ENCODE peak calls at places on chromosome 20, in five cellular contexts. Y is heart left ventricle, S is uterus, D is Calu3, F is RWPE1. H is an unnamed sample.

GRCh38 chr20:51128198-51128597 is 105.3 kb upstream of the KCNG1 start:
- DNase-seq in Y (no peak), F (peak; percentile 64), D (no peak), S (no peak), H (no peak)

GRCh38 chr20:54407446-54407845 is 67.9 kb upstream of the DOK5 start:
- DNase-seq in F (no peak), Y (no peak), S (no peak), D (no peak), H (no peak)

GRCh38 chr20:3890999-3891929 is 2.1 kb downstream of the PANK2 start:
- DNase-seq in Y (no peak), D (no peak), F (no peak), S (no peak), H (no peak)

GRCh38 chr20:25274481-25274880 is 26.6 kb downstream of the PYGB start:
- DNase-seq in F (no peak), Y (peak; percentile 39), S (peak; percentile 11), D (no peak), H (no peak)

GRCh38 chr20:19880256-19881079 is 122.4 kb downstream of the RIN2 start:
- DNase-seq in S (no peak), F (peak; percentile 65), Y (no peak), D (no peak), H (no peak)

GRCh38 chr20:47438464-47439381 is 63.0 kb upstream of the NCOA3 start:
- DNase-seq in F (peak; percentile 66), S (no peak), Y (no peak), D (peak; percentile 63), H (no peak)

GRCh38 chr20:42703744-42704143 is 486.0 kb downstream of the PTPRT start:
- DNase-seq in Y (no peak), F (no peak), D (no peak), S (no peak), H (no peak)

GRCh38 chr20:15763344-15763743 is 809.9 kb downstream of the KIF16B start:
- DNase-seq in Y (no peak), S (no peak), D (no peak), F (no peak), H (no peak)

GRCh38 chr20:46701057-46701456 is 8.4 kb upstream of the SLC2A10 start:
- DNase-seq in S (no peak), Y (no peak), D (no peak), F (no peak), H (no peak)

GRCh38 chr20:25233016-25233772 is 14.7 kb upstream of the PYGB start:
- DNase-seq in D (peak; percentile 72), F (peak; percentile 79), Y (peak; percentile 80), S (no peak), H (no peak)

GRCh38 chr20:17675519-17676377 is 6.3 kb downstream of the RRBP1 start:
- DNase-seq in Y (no peak), D (no peak), S (no peak), F (no peak), H (no peak)

GRCh38 chr20:4795394-4795793 is 73.7 kb downstream of the PRND start:
- DNase-seq in Y (no peak), D (no peak), S (no peak), F (peak; percentile 51), H (no peak)

GRCh38 chr20:17854307-17854903 is 114.2 kb downstream of the SNX5 start:
- DNase-seq in S (no peak), Y (peak; percentile 80), D (no peak), F (peak; percentile 36), H (peak; percentile 52)

GRCh38 chr20:48823960-48824497 is 3.8 kb downstream of the PREX1 start:
- DNase-seq in F (peak; percentile 73), S (no peak), Y (no peak), D (no peak), H (no peak)
- TF ChIP-seq CTCF in F (no peak), S (no peak), Y (no peak), D (no peak), H (no peak)

GRCh38 chr20:61045876-61046585 is 206.0 kb upstream of the CDH4 start:
- DNase-seq in F (no peak), D (no peak), S (no peak), Y (no peak), H (no peak)

GRCh38 chr20:61043681-61044080 is 208.4 kb upstream of the CDH4 start:
- DNase-seq in S (no peak), F (no peak), Y (no peak), D (no peak), H (no peak)

GRCh38 chr20:61042501-61043385 is 209.3 kb upstream of the CDH4 start:
- DNase-seq in D (no peak), F (peak; percentile 42), S (no peak), Y (no peak), H (no peak)

GRCh38 chr20:61045091-61045490 is 207.0 kb upstream of the CDH4 start:
- DNase-seq in F (no peak), D (no peak), Y (no peak), S (no peak), H (no peak)

GRCh38 chr20:61044499-61044898 is 207.6 kb upstream of the CDH4 start:
- DNase-seq in F (no peak), S (no peak), Y (no peak), D (no peak), H (no peak)
- TF ChIP-seq CTCF in F (no peak), S (no peak), Y (no peak), D (no peak), H (peak; percentile 22)

DNA sequence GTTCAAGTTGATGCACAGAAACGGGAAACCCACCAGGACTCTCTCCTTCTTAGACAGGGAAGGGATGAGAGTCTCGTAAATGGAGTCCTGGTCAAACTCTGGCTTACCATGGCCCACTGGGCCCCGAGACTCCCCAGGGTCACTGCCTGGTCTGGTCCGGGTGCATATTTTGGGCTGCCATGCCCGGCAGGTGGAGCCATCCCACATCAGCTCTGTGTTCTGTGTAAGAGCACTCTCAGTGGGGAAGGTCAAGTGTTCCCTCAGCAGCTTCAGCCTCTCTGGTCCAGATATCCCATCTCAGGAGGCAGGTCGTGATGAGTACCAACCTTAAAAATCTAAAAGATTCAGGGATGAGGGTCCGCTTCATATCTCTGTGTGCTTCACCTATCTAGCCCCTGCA is 138.8 kb downstream of the EDN3 start:
- DNase-seq in S (no peak), D (peak; percentile 22), F (no peak), Y (no peak), H (no peak)
- TF ChIP-seq CTCF in S (no peak), D (no peak), F (no peak), Y (no peak), H (no peak)

DNA sequence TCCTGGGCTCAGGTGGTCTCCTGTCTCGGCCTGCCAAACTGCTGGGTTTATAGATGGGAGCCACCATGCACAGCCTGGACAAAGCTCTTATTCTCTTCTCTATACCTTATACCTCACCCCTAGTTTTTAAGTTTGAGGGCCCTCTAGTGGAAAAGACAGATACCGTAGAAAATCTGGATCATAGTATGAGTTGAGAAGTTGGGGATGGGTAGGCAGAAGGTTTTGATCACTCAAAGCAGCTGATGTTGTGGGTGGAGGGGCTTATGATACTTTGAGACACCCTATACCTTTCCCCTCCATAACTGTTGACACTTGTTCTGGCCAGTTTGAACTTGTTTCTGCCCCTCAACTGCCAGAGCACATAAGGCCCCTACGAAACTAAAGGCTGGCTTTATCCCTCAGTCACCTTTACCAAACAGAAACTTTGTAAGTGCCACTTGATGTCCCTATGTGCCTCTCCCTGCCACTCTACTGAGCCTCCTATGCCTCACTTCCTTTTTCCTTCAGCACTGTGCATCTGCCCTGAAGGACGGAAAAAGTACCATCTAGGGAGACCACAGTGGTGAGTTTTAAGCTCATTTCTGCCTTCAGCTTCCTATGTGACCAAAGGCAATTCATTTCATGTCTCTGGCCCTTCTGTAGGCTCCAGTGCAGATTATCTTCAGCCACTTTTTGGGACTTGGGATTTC is 28.6 kb downstream of the RALY start:
- DNase-seq in D (peak; percentile 35), Y (no peak), S (no peak), F (peak; percentile 64), H (no peak)
- TF ChIP-seq CTCF in D (no peak), Y (peak; percentile 9), S (no peak), F (no peak), H (no peak)

GRCh38 chr20:59850018-59850641 is 83.3 kb downstream of the SYCP2 start:
- DNase-seq in D (no peak), F (peak; percentile 71), S (no peak), Y (no peak), H (no peak)
- TF ChIP-seq CTCF in D (peak; percentile 68), F (peak; percentile 92), S (peak; percentile 73), Y (peak; percentile 77), H (peak; percentile 85)

DNA sequence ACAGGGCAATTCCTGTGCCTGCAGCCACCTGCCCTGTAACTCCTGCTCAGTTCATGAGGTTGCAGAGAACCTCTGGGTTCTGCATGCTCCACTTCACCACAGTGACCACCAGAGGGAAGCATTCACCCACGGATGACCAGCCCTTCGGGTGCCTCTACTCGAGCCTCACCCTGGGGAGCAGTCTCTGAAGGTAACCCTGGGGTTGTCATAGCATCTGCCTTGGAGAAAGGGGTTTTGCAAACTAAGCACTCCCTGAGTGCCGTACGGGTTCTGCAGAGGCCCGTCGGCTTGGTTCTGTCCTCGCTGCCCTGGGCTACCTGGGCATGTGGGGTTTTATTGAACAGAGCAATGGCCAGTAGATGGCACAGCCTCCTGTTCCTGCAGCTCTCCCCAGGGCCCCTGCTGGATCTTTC is 10.2 kb upstream of the CST5 start:
- DNase-seq in D (peak; percentile 30), S (no peak), Y (no peak), F (peak; percentile 32), H (peak; percentile 70)
- TF ChIP-seq CTCF in D (peak; percentile 12), S (no peak), Y (peak; percentile 71), F (peak; percentile 65), H (peak; percentile 82)

DNA sequence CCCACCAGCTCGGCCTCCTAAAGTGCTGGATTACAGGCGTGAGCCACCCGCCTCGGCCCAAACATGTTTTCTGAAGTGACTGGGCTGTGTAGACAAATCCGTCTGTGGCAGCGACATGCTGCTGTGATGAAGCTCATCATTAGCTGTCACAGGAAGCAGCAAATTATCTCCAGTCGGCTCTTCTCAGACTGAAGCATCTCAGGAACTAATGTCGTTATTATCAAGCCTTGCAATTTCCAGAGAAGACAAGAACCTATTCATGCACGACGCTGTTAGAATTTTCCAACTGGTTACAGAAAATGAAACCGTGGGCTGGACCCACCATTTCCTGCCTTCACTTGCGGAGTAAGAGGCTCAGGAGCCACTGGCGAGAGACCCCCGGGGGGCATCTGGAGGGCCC is 17.2 kb upstream of the NTSR1 start:
- DNase-seq in Y (no peak), S (no peak), D (no peak), F (no peak), H (no peak)
- TF ChIP-seq CTCF in Y (no peak), S (no peak), D (no peak), F (no peak), H (no peak)

GRCh38 chr20:61724376-61724775 is 341.3 kb downstream of the TAF4 start:
- DNase-seq in D (peak; percentile 30), Y (peak; percentile 14), F (no peak), S (no peak), H (peak; percentile 49)
- TF ChIP-seq CTCF in D (peak; percentile 36), Y (no peak), F (no peak), S (no peak), H (peak; percentile 50)